ENCODE peak calls at places on chromosomes 6 and 20, in seven cellular contexts. O, K, N, T, H, S and I are unnamed samples.
A peak's percentile ranks its signal among the peaks of the same experiment; 100 is the strongest.

GRCh38 chr6:42714098-42714761 is 8.2 kb downstream of the PRPH2 start:
- DNase-seq in O (no peak), N (no peak), H (no peak), K (no peak), T (no peak), S (no peak), I (no peak)

GRCh38 chr6:21836292-21836691 is 242.7 kb downstream of the SOX4 start:
- DNase-seq in T (no peak), K (no peak), N (no peak), O (no peak), H (no peak), S (no peak), I (no peak)

GRCh38 chr6:137234505-137234863 is 15.3 kb upstream of the IFNGR1 start:
- DNase-seq in N (no peak), H (peak; percentile 76), S (no peak), O (no peak), T (no peak), K (no peak), I (no peak)

GRCh38 chr6:79455446-79455845 is 81.8 kb downstream of the LCA5 start:
- DNase-seq in N (no peak), T (no peak), K (no peak), H (no peak), O (no peak), S (no peak), I (no peak)

GRCh38 chr6:63572733-63573139 is 456 bp downstream of the LOC128125822 start:
- DNase-seq in T (no peak), O (no peak), S (no peak), N (no peak), H (no peak), K (no peak), I (no peak)

GRCh38 chr20:64110411-64111068 is 3.2 kb upstream of the NPBWR2 start:
- DNase-seq in T (peak; percentile 7), O (no peak), H (no peak), S (no peak), K (peak; percentile 5), N (no peak), I (no peak)

GRCh38 chr6:42251911-42252637 is 34.4 kb upstream of the MRPS10 start:
- DNase-seq in N (no peak), O (no peak), K (no peak), H (no peak), S (no peak), T (peak; percentile 82), I (no peak)

GRCh38 chr6:143965503-143966171 is 42.4 kb downstream of the PLAGL1 start:
- DNase-seq in K (no peak), T (no peak), O (no peak), N (no peak), S (no peak), H (peak; percentile 11), I (no peak)

GRCh38 chr20:1417273-1417672 is 24.4 kb upstream of the FKBP1A start:
- DNase-seq in O (no peak), T (no peak), H (no peak), S (no peak), N (no peak), K (no peak), I (no peak)

GRCh38 chr6:683742-684440 is 9.0 kb downstream of the EXOC2 start:
- DNase-seq in O (no peak), H (peak; percentile 95), T (no peak), S (no peak), N (no peak), K (peak; percentile 76), I (peak; percentile 40)

GRCh38 chr6:148523551-148523950 is 180.9 kb downstream of the SASH1 start:
- DNase-seq in N (no peak), T (no peak), S (no peak), H (no peak), O (no peak), K (no peak), I (no peak)

GRCh38 chr6:100573169-100573568 is 108.4 kb upstream of the SIM1 start:
- DNase-seq in S (peak; percentile 18), H (peak; percentile 36), T (no peak), N (no peak), K (no peak), O (no peak), I (no peak)

GRCh38 chr6:161116554-161117328 is 125.2 kb downstream of the MAP3K4 start:
- DNase-seq in K (no peak), H (no peak), T (no peak), S (no peak), N (no peak), O (no peak), I (no peak)

GRCh38 chr6:22113046-22113766 is 183.6 kb downstream of the PRL start:
- DNase-seq in N (peak; percentile 65), O (no peak), S (peak; percentile 97), H (peak; percentile 6), T (no peak), K (no peak), I (no peak)

GRCh38 chr20:58084966-58085365 is 143.5 kb downstream of the ANKRD60 start:
- DNase-seq in H (no peak), O (no peak), T (no peak), K (no peak), N (no peak), S (peak; percentile 44), I (no peak)

GRCh38 chr6:169451065-169451840 is 197.6 kb upstream of the THBS2 start:
- DNase-seq in H (no peak), O (no peak), S (no peak), N (no peak), T (no peak), K (no peak), I (no peak)

GRCh38 chr6:159493888-159494632 is 199.0 kb downstream of the SOD2 start:
- DNase-seq in N (no peak), S (no peak), K (no peak), T (no peak), O (no peak), H (no peak), I (no peak)

GRCh38 chr20:49392745-49393144 is 89.7 kb downstream of the KCNB1 start:
- DNase-seq in O (no peak), K (no peak), S (no peak), H (no peak), N (no peak), T (no peak), I (no peak)

GRCh38 chr6:139373154-139373927 is 1.1 kb downstream of the CITED2 start:
- DNase-seq in N (peak; percentile 59), K (peak; percentile 55), H (peak; percentile 81), T (peak; percentile 68), S (peak; percentile 60), O (peak; percentile 41), I (peak; percentile 43)

GRCh38 chr6:139373928-139374356 is 506 bp downstream of the CITED2 start:
- DNase-seq in K (no peak), T (no peak), H (no peak), O (peak; percentile 14), S (no peak), N (peak; percentile 57), I (no peak)

GRCh38 chr6:139370707-139371345 is 3.6 kb downstream of the CITED2 start:
- DNase-seq in H (peak; percentile 16), O (no peak), K (no peak), T (no peak), N (no peak), S (no peak), I (no peak)

GRCh38 chr6:139371421-139372253 is 2.8 kb downstream of the CITED2 start:
- DNase-seq in T (no peak), N (no peak), H (no peak), K (no peak), S (no peak), O (no peak), I (no peak)

DNA sequence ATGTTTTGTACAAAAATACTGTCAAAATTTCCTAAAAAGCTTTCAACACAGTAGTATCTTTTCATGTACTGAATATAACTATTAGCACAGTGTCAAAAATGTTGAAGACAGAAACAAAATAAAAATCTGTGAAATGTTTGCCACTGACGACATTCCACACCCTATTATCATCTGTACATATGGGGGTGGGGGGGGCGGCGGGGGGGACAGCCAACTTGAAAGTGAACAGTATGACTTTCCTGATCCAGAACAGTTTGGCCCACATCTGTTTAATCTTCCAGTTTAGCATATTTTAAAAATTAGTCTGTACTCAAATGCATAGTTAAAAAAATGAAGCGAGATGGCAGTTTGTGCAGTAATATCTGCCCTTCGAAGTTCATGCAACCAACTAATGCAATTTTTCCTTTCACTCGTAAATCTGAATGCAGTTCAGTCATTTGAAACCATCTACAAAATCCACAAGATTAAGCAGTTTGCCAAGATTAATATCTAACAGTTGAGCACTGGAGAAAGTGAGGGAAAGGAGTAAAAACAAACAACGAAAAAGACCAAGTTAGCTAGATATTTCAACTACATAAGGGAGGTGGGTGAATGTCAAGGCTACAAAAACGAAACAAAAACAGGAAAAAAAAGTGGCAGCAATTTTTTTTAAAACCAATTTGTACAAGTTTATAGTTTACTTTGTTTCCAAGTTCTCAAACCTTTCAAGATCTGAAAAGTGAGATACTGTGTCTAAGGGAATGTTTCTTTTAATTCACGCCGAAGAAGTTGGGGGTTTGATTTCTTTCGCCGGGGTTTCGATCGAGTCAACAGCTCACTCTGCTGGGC is 1.9 kb downstream of the CITED2 start:
- DNase-seq in O (no peak), T (no peak), N (no peak), S (no peak), K (no peak), H (peak; percentile 21), I (no peak)
- TF ChIP-seq CTCF in O (no peak), T (no peak), N (no peak), S (no peak), K (no peak), H (no peak), I (no peak)

DNA sequence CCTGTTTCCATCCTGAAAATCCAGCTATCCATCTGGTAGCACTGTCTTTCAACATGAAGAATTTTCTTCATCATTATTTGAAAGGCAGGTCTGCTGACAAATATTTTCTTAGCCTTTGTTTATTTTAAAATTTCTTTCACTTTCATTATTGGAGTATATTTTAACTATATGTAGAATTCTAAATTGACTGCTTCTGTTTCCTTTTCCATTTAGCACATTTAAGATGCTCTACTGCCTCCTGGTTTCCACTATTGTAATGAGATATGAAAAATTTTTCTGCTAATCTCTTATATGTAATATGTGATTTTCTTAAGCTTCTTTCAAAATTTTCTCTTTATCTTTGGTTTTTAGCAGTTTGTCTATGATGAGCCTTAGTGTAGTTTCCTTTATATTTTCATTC is 97.3 kb downstream of the TBC1D32 start:
- DNase-seq in T (no peak), N (no peak), S (no peak), H (no peak), O (no peak), K (no peak), I (no peak)
- TF ChIP-seq CTCF in T (no peak), N (no peak), S (no peak), H (no peak), O (no peak), K (no peak), I (no peak)

GRCh38 chr20:59284470-59284869 is 15.9 kb upstream of the EDN3 start:
- DNase-seq in T (no peak), S (no peak), K (no peak), N (no peak), O (no peak), H (no peak), I (no peak)
- TF ChIP-seq CTCF in T (no peak), S (no peak), K (no peak), N (no peak), O (no peak), H (no peak), I (no peak)

DNA sequence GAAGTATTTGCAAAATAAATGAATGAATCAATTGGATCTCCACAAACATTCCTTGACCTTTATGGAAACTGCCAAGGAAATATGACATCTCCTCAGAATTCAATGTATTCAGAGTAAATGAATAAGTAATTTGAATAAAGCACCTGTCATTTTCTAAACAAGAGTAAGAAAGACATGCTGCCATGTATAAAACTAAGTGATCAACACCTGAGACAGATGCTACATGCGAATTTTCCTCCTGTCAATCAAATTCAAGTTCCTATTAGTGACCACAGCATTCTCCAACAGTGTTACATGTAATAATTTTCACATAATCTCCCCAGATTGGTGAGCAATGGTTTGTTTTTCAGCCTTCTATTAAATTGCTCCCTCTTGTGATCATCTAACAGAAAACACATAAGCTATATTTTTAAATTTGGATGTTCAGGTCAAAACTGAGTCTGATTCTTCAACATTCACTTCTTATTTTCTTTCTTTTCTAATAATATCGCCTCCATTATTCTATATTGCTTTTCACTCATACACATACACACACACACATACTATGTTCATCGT is 163.2 kb upstream of the RNF217 start:
- DNase-seq in N (no peak), S (no peak), K (no peak), T (no peak), H (no peak), O (no peak), I (no peak)
- TF ChIP-seq CTCF in N (no peak), S (no peak), K (no peak), T (no peak), H (no peak), O (peak; percentile 19), I (peak; percentile 47)